ENCODE peak calls at places on chromosomes 5 and 9, in four cellular contexts. S is caudate nucleus, A is activated T-cell treated with anti-CD3 and anti-CD28 coated beads for 1 hour, Z is hepatocyte. Y is an unnamed sample.

GRCh38 chr5:175521313-175521833 is 43.0 kb downstream of the SFXN1 start:
- DNase-seq in S (no peak), A (no peak), Z (no peak), Y (no peak)

GRCh38 chr5:107719207-107719606 is 48.5 kb upstream of the EFNA5 start:
- DNase-seq in S (no peak), A (no peak), Z (no peak), Y (no peak)

GRCh38 chr9:97850746-97851449 is 2.1 kb upstream of the FOXE1 start:
- DNase-seq in S (no peak), A (no peak), Z (no peak), Y (no peak)

GRCh38 chr5:93088566-93088965 is 492.5 kb downstream of the NR2F1-AS1 start:
- DNase-seq in S (no peak), A (no peak), Z (no peak), Y (no peak)

GRCh38 chr9:134552349-134552990 is 89.1 kb upstream of the COL5A1 start:
- DNase-seq in S (no peak), A (no peak), Z (no peak), Y (no peak)

GRCh38 chr9:93304574-93305496 is 120.9 kb downstream of the WNK2 start:
- DNase-seq in S (no peak), A (no peak), Z (peak), Y (peak)

GRCh38 chr5:63963080-63963735 is 963 bp upstream of the HTR1A start:
- DNase-seq in S (no peak), A (no peak), Z (peak), Y (no peak)

GRCh38 chr9:136204838-136205706 is at the start of gene LHX3:
- DNase-seq in S (no peak), A (peak), Z (peak), Y (no peak)

GRCh38 chr5:58258984-58259684 is 200.8 kb downstream of the PLK2 start:
- DNase-seq in S (no peak), A (no peak), Z (no peak), Y (no peak)

GRCh38 chr9:125494555-125494920 is 212.5 kb downstream of the MAPKAP1 start:
- DNase-seq in S (no peak), A (no peak), Z (no peak), Y (no peak)

GRCh38 chr9:109317311-109317978 is 3.4 kb downstream of the EPB41L4B start:
- DNase-seq in S (no peak), A (no peak), Z (no peak), Y (no peak)

GRCh38 chr9:14302405-14302804 is 11.5 kb downstream of the NFIB start:
- DNase-seq in S (no peak), A (no peak), Z (no peak), Y (no peak)